ENCODE peak calls at places on chromosomes 2 and 18, in eight cellular contexts. U, R, D, Y, F, B, A and M are unnamed samples.

GRCh38 chr2:207625014-207625755 is at the start of gene METTL21A:
- DNase-seq in U (peak; percentile 97), R (peak; percentile 65), D (peak; percentile 38), Y (peak; percentile 92), F (peak; percentile 97), B (peak; percentile 90), A (peak; percentile 65), M (peak; percentile 86)

GRCh38 chr2:237696471-237696870 is 69.1 kb downstream of the LRRFIP1 start:
- DNase-seq in U (no peak), R (no peak), D (no peak), Y (peak; percentile 70), F (no peak), B (no peak), A (no peak), M (no peak)

GRCh38 chr2:71778514-71779305 is 325.3 kb downstream of the DYSF start:
- DNase-seq in U (peak; percentile 20), R (no peak), D (no peak), Y (peak; percentile 57), F (no peak), B (peak; percentile 15), A (no peak), M (peak; percentile 25)

GRCh38 chr18:48324651-48325050 is 84.5 kb downstream of the ZBTB7C start:
- DNase-seq in U (no peak), R (no peak), D (no peak), Y (no peak), F (no peak), B (no peak), A (no peak), M (no peak)

GRCh38 chr2:119678021-119678656 is 862 bp upstream of the TMEM177 start:
- DNase-seq in U (no peak), R (no peak), D (no peak), Y (peak; percentile 54), F (peak; percentile 66), B (no peak), A (no peak), M (no peak)

GRCh38 chr18:35344736-35345459 is 678 bp upstream of the ZNF24 start:
- DNase-seq in U (no peak), R (no peak), D (no peak), Y (no peak), F (no peak), B (no peak), A (no peak), M (peak; percentile 56)

GRCh38 chr2:57981369-57981768 is 65.2 kb upstream of the VRK2 start:
- DNase-seq in U (peak; percentile 6), R (no peak), D (no peak), Y (no peak), F (no peak), B (peak; percentile 84), A (peak; percentile 45), M (peak; percentile 59)

GRCh38 chr2:105363192-105363591 is 25.9 kb downstream of the C2orf49 start:
- DNase-seq in U (no peak), R (no peak), D (no peak), Y (no peak), F (no peak), B (no peak), A (no peak), M (no peak)

GRCh38 chr2:172430671-172431070 is 3.3 kb downstream of the ITGA6 start:
- DNase-seq in U (no peak), R (no peak), D (no peak), Y (no peak), F (no peak), B (peak; percentile 35), A (no peak), M (peak; percentile 32)

GRCh38 chr2:84527137-84528129 is 11.1 kb downstream of the DNAH6 start:
- DNase-seq in U (no peak), R (no peak), D (no peak), Y (no peak), F (no peak), B (peak; percentile 30), A (no peak), M (peak; percentile 28)

GRCh38 chr2:112087346-112088020 is 32.4 kb downstream of the TMEM87B start:
- DNase-seq in U (no peak), R (no peak), D (no peak), Y (no peak), F (no peak), B (no peak), A (no peak), M (no peak)

GRCh38 chr2:70133521-70134348 is 46.5 kb downstream of the PCBP1 start:
- DNase-seq in U (no peak), R (no peak), D (no peak), Y (no peak), F (peak; percentile 48), B (no peak), A (no peak), M (no peak)

GRCh38 chr2:85308951-85309555 is 18.7 kb downstream of the TGOLN2 start:
- DNase-seq in U (peak; percentile 99), R (no peak), D (peak; percentile 53), Y (no peak), F (no peak), B (peak; percentile 69), A (no peak), M (peak; percentile 69)

GRCh38 chr2:145729993-145730770 is 1210.3 kb upstream of the ZEB2 start:
- DNase-seq in U (no peak), R (no peak), D (no peak), Y (no peak), F (no peak), B (no peak), A (no peak), M (no peak)

GRCh38 chr18:77133920-77134496 is 1.4 kb upstream of the MBP start:
- DNase-seq in U (no peak), R (no peak), D (no peak), Y (peak; percentile 74), F (no peak), B (peak; percentile 16), A (no peak), M (no peak)

GRCh38 chr18:30675905-30676620 is 366.5 kb downstream of the DSC3 start:
- DNase-seq in U (no peak), R (no peak), D (no peak), Y (no peak), F (no peak), B (no peak), A (no peak), M (no peak)

GRCh38 chr2:200104015-200104414 is 148.6 kb downstream of the MAIP1 start:
- DNase-seq in U (no peak), R (no peak), D (no peak), Y (no peak), F (no peak), B (peak; percentile 37), A (peak; percentile 22), M (peak; percentile 86)

GRCh38 chr2:120142528-120143261 is 80.5 kb downstream of the TMEM185B start:
- DNase-seq in U (no peak), R (no peak), D (no peak), Y (no peak), F (no peak), B (no peak), A (no peak), M (no peak)

GRCh38 chr2:164757934-164758695 is 83.5 kb downstream of the COBLL1 start:
- DNase-seq in U (no peak), R (no peak), D (no peak), Y (no peak), F (no peak), B (peak; percentile 65), A (peak; percentile 19), M (peak; percentile 83)

GRCh38 chr2:25165992-25166618 is 2.3 kb downstream of the POMC start:
- DNase-seq in U (peak; percentile 44), R (peak; percentile 32), D (no peak), Y (no peak), F (peak; percentile 29), B (no peak), A (no peak), M (peak; percentile 6)

GRCh38 chr2:237281900-237282306 is 132.1 kb downstream of the COL6A3 start:
- DNase-seq in U (no peak), R (no peak), D (no peak), Y (no peak), F (no peak), B (peak; percentile 96), A (peak; percentile 93), M (peak; percentile 95)

GRCh38 chr18:5704847-5705246 is 161.1 kb upstream of the EPB41L3 start:
- DNase-seq in U (no peak), R (no peak), D (no peak), Y (no peak), F (no peak), B (no peak), A (no peak), M (no peak)

GRCh38 chr2:39377226-39377939 is 59.7 kb downstream of the MAP4K3 start:
- DNase-seq in U (no peak), R (no peak), D (no peak), Y (no peak), F (no peak), B (no peak), A (no peak), M (no peak)

GRCh38 chr2:112846056-112846455 is 9.5 kb upstream of the IL1B start:
- DNase-seq in U (no peak), R (no peak), D (no peak), Y (no peak), F (no peak), B (no peak), A (no peak), M (no peak)

GRCh38 chr2:36538345-36538744 is 59.6 kb downstream of the FEZ2 start:
- DNase-seq in U (no peak), R (no peak), D (no peak), Y (no peak), F (no peak), B (peak; percentile 44), A (no peak), M (no peak)

GRCh38 chr2:190746971-190747761 is 98.3 kb downstream of the NAB1 start:
- DNase-seq in U (no peak), R (peak; percentile 9), D (no peak), Y (no peak), F (no peak), B (peak; percentile 55), A (no peak), M (peak; percentile 7)

GRCh38 chr18:23810396-23810795 is 121.1 kb downstream of the LAMA3 start:
- DNase-seq in U (no peak), R (no peak), D (no peak), Y (no peak), F (peak; percentile 55), B (no peak), A (no peak), M (no peak)

GRCh38 chr2:100819365-100820345 is at the start of gene NPAS2:
- DNase-seq in U (peak; percentile 59), R (peak; percentile 53), D (no peak), Y (no peak), F (peak; percentile 25), B (peak; percentile 75), A (no peak), M (peak; percentile 65)

GRCh38 chr2:150485114-150485870 is 2.2 kb downstream of the RND3 start:
- DNase-seq in U (peak; percentile 75), R (peak; percentile 67), D (peak; percentile 15), Y (peak; percentile 91), F (no peak), B (peak; percentile 84), A (peak; percentile 26), M (peak; percentile 73)

GRCh38 chr18:11324956-11325873 is 175.8 kb upstream of the PIEZO2 start:
- DNase-seq in U (peak; percentile 80), R (no peak), D (no peak), Y (no peak), F (no peak), B (peak; percentile 94), A (peak; percentile 77), M (peak; percentile 82)

GRCh38 chr2:106868199-106868598 is 17.8 kb downstream of the ST6GAL2 start:
- DNase-seq in U (peak; percentile 9), R (no peak), D (no peak), Y (no peak), F (no peak), B (no peak), A (no peak), M (no peak)